ENCODE peak calls at places on chromosome 20, in six cellular contexts. U, E, Q, G, Z and W are unnamed samples.

GRCh38 chr20:60899320-60899719 is 352.7 kb upstream of the CDH4 start:
- DNase-seq in Q (no peak), U (no peak), Z (no peak), G (no peak), E (no peak), W (no peak)

GRCh38 chr20:59525500-59526241 is 78.7 kb upstream of the PHACTR3 start:
- DNase-seq in Z (peak), Q (peak), E (peak), G (no peak), U (peak), W (peak)

GRCh38 chr20:37378785-37379598 is 33.1 kb downstream of the SRC start:
- DNase-seq in G (no peak), U (peak), Z (peak), E (peak), Q (no peak), W (peak)

GRCh38 chr20:40488401-40488800 is 200.6 kb downstream of the MAFB start:
- DNase-seq in U (peak), G (no peak), E (no peak), Q (peak), Z (no peak), W (no peak)

GRCh38 chr20:11108102-11108842 is 434.5 kb upstream of the JAG1 start:
- DNase-seq in Q (no peak), Z (no peak), G (no peak), U (peak), E (no peak), W (peak)

GRCh38 chr20:1185781-1186334 is 1.1 kb upstream of the TMEM74B start:
- DNase-seq in G (peak), E (peak), U (peak), Z (peak), Q (peak), W (peak)

GRCh38 chr20:3209023-3209945 is at the start of gene ITPA:
- DNase-seq in U (peak), Q (peak), Z (no peak), E (peak), G (no peak), W (peak)

GRCh38 chr20:7362601-7363000 is 577.7 kb downstream of the HAO1 start:
- DNase-seq in G (no peak), U (no peak), Z (no peak), Q (no peak), E (no peak), W (peak)

GRCh38 chr20:1375515-1375914 is 17.3 kb downstream of the FKBP1A start:
- DNase-seq in U (peak), G (no peak), Q (peak), E (no peak), Z (no peak), W (peak)

GRCh38 chr20:10665027-10665561 is 8.7 kb downstream of the JAG1 start:
- DNase-seq in Q (peak), U (no peak), G (no peak), Z (no peak), E (no peak), W (peak)

GRCh38 chr20:18585134-18585533 is 2.7 kb upstream of the DTD1 start:
- DNase-seq in Q (peak), Z (peak), E (peak), G (peak), U (peak), W (no peak)

GRCh38 chr20:60055740-60056139 is 97.5 kb downstream of the CDH26 start:
- DNase-seq in Z (no peak), Q (peak), G (no peak), U (peak), E (no peak), W (no peak)

GRCh38 chr20:36717657-36718056 is 28.2 kb downstream of the NDRG3 start:
- DNase-seq in U (peak), Z (no peak), Q (no peak), E (peak), G (no peak), W (peak)

GRCh38 chr20:25389381-25389857 is 1.2 kb downstream of the ABHD12 start:
- DNase-seq in Q (peak), U (peak), G (no peak), E (peak), Z (no peak), W (peak)

GRCh38 chr20:1935696-1936366 is 40.6 kb downstream of the SIRPA start:
- DNase-seq in E (no peak), G (no peak), Z (no peak), Q (no peak), U (peak), W (no peak)

GRCh38 chr20:1661542-1662299 is 4.1 kb upstream of the SIRPG start:
- DNase-seq in Q (no peak), G (no peak), E (no peak), U (no peak), Z (no peak), W (no peak)

GRCh38 chr20:41770427-41770826 is 152.2 kb upstream of the CHD6 start:
- DNase-seq in U (no peak), E (no peak), Q (no peak), G (no peak), Z (no peak), W (no peak)
- TF ChIP-seq EZH2 in U (no peak), E (no peak), Q (no peak), G (no peak), Z (no peak), W (no peak)

GRCh38 chr20:39277185-39277584 is 315.0 kb downstream of the DHX35 start:
- DNase-seq in Q (no peak), Z (no peak), U (no peak), E (no peak), G (no peak), W (no peak)

GRCh38 chr20:39283464-39283863 is 321.3 kb downstream of the DHX35 start:
- DNase-seq in G (no peak), Z (no peak), E (peak), U (no peak), Q (no peak), W (no peak)

GRCh38 chr20:39280875-39281274 is 318.7 kb downstream of the DHX35 start:
- DNase-seq in Q (no peak), U (no peak), Z (no peak), G (no peak), E (peak), W (no peak)

GRCh38 chr20:39282619-39283092 is 320.5 kb downstream of the DHX35 start:
- DNase-seq in Q (no peak), U (no peak), G (no peak), E (no peak), Z (no peak), W (no peak)
- TF ChIP-seq EZH2 in Q (no peak), U (no peak), G (no peak), E (no peak), Z (no peak), W (no peak)

GRCh38 chr20:32680544-32681174 is 6.9 kb upstream of the C20orf203 start:
- DNase-seq in Q (no peak), U (no peak), G (no peak), Z (no peak), E (no peak), W (no peak)
- TF ChIP-seq EZH2 in Q (no peak), U (no peak), G (no peak), Z (no peak), E (no peak), W (no peak)

DNA sequence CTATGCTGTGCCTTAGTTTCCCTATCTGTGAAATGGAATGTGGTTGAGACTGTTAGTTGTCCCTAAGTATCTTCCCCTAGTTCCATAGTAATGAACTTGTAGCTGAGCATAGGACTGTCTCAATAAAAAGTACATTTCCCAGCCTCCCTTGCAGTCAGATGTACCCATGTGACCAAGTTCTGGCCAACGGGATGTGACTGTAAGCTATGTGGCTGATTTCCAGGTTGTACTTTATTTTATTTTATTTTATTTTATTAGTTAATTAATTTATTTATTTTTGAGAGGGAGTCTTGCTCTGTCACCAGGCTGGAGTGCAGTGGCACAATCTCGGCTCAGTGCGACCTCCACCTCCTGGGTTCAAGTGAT is 81.7 kb upstream of the PTPN1 start:
- DNase-seq in E (no peak), G (no peak), Z (no peak), Q (no peak), U (no peak), W (no peak)
- TF ChIP-seq EZH2 in E (no peak), G (no peak), Z (no peak), Q (no peak), U (no peak), W (no peak)

GRCh38 chr20:46200582-46201570 is 82.8 kb downstream of the CD40 start:
- DNase-seq in U (no peak), G (no peak), E (peak), Z (no peak), Q (no peak), W (no peak)
- TF ChIP-seq EZH2 in U (no peak), G (no peak), E (no peak), Z (no peak), Q (peak), W (no peak)

GRCh38 chr20:62219101-62219991 is 732 bp downstream of the HRH3 start:
- DNase-seq in E (no peak), Q (peak), Z (no peak), U (peak), G (no peak), W (no peak)

GRCh38 chr20:62219992-62220665 is at the start of gene HRH3:
- DNase-seq in Z (no peak), G (no peak), E (peak), U (peak), Q (no peak), W (no peak)

GRCh38 chr20:62222972-62223371 is 2.9 kb upstream of the HRH3 start:
- DNase-seq in G (no peak), Z (no peak), U (no peak), Q (no peak), E (no peak), W (no peak)

GRCh38 chr20:62222266-62222850 is 2.3 kb upstream of the HRH3 start:
- DNase-seq in Q (no peak), Z (no peak), E (no peak), G (no peak), U (no peak), W (no peak)

DNA sequence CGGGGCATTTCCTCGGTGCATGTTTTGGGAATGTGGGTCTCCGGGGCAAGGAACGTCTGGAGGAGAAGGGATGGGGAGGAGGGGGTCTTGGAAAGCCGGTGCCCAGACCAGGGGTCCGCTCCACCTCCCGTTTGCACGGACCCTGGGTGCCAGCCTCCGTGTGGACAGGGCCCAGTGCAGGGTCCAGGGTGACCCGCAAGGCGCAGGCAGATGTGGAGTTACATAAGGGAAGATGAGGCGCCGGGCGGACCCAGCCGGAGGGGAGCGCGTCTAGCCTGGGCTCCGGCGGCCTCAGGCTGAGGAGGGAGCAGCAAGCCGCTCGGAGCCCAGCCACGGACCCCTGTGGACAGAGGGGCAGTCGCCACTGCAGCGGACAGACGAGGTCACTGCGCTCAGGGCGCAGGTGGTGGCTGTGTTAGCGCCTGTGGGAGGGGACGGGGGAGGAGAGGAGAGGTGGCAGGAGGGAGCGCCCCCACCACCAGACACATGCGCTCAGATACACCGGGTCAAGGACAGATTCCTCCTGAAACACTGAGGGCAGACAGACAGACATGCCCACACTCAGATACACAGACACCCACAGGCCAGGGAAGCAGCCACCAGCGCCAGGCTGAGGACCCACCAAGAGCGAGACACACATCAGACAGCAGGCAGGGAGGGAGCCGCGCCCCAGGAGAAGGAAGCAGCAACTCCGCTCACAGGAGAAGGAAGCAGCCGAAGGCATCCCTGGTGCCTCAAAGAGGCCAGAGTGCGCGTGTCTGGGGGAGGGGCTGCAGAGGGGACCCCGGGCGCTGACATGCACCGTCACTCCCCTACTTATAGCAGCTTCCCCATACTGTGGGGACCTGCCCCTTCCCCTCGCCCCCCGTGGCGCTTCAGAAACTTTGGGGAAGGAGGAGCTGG is 839 bp upstream of the HRH3 start:
- DNase-seq in Q (no peak), U (no peak), E (no peak), G (no peak), Z (no peak), W (no peak)
- TF ChIP-seq EZH2 in Q (peak), U (peak), E (no peak), G (no peak), Z (no peak), W (no peak)

GRCh38 chr20:63295846-63296245 is 2.9 kb downstream of the COL20A1 start:
- DNase-seq in U (no peak), Z (no peak), G (no peak), Q (no peak), E (no peak), W (no peak)
- TF ChIP-seq EZH2 in U (no peak), Z (no peak), G (no peak), Q (no peak), E (no peak), W (no peak)

GRCh38 chr20:44651507-44652373 is at the start of gene ADA:
- DNase-seq in U (peak), Q (peak), Z (no peak), G (no peak), E (peak), W (peak)
- TF ChIP-seq EZH2 in U (no peak), Q (no peak), Z (no peak), G (no peak), E (no peak), W (no peak)

GRCh38 chr20:23049933-23050838 is 714 bp upstream of the THBD start:
- DNase-seq in G (no peak), U (peak), E (no peak), Z (no peak), Q (peak), W (no peak)
- TF ChIP-seq EZH2 in G (peak), U (no peak), E (no peak), Z (no peak), Q (no peak), W (no peak)

GRCh38 chr20:38725959-38726848 is 1.9 kb downstream of the SLC32A1 start:
- DNase-seq in G (no peak), U (no peak), E (peak), Z (no peak), Q (no peak), W (peak)
- TF ChIP-seq EZH2 in G (no peak), U (peak), E (no peak), Z (no peak), Q (no peak), W (peak)